ENCODE peak calls at places on chromosomes 3 and 15, in seven cellular contexts. One of them, this sample, is unnamed.

GRCh38 chr3:31752305-31753049 is 219.8 kb downstream of the STT3B start:
- DNase-seq in HCT116: no peak
- DNase-seq in GM12878: no peak
- DNase-seq in K562: no peak
- DNase-seq in SK-N-SH: no peak
- DNase-seq in HepG2: no peak
- DNase-seq in H1: no peak
- DNase-seq in this sample: peak; percentile 67

GRCh38 chr3:120093923-120094775 is at the start of gene GSK3B:
- DNase-seq in HCT116: peak; percentile 99
- DNase-seq in GM12878: no peak
- DNase-seq in K562: no peak
- DNase-seq in SK-N-SH: peak; percentile 90
- DNase-seq in HepG2: peak; percentile 48
- DNase-seq in H1: peak; percentile 97
- DNase-seq in this sample: peak; percentile 100

GRCh38 chr15:33808720-33809119 is 159.6 kb upstream of the CHRM5 start:
- DNase-seq in HCT116: no peak
- DNase-seq in GM12878: no peak
- DNase-seq in K562: no peak
- DNase-seq in SK-N-SH: no peak
- DNase-seq in HepG2: no peak
- DNase-seq in H1: no peak
- DNase-seq in this sample: no peak

GRCh38 chr3:175192536-175192935 is 333.4 kb downstream of the NAALADL2 start:
- DNase-seq in HCT116: peak; percentile 8
- DNase-seq in GM12878: no peak
- DNase-seq in K562: no peak
- DNase-seq in SK-N-SH: no peak
- DNase-seq in HepG2: no peak
- DNase-seq in H1: no peak
- DNase-seq in this sample: no peak

GRCh38 chr3:50627407-50628051 is 10.6 kb downstream of the MAPKAPK3 start:
- DNase-seq in HCT116: peak; percentile 88
- DNase-seq in GM12878: no peak
- DNase-seq in K562: peak; percentile 30
- DNase-seq in SK-N-SH: peak; percentile 49
- DNase-seq in HepG2: no peak
- DNase-seq in H1: no peak
- DNase-seq in this sample: no peak

GRCh38 chr3:54217828-54218227 is 95.5 kb downstream of the CACNA2D3 start:
- DNase-seq in HCT116: no peak
- DNase-seq in GM12878: no peak
- DNase-seq in K562: no peak
- DNase-seq in SK-N-SH: no peak
- DNase-seq in HepG2: no peak
- DNase-seq in H1: no peak
- DNase-seq in this sample: no peak

GRCh38 chr15:48190932-48191573 is 412 bp upstream of the CTXN2 start:
- DNase-seq in HCT116: no peak
- DNase-seq in GM12878: no peak
- DNase-seq in K562: peak; percentile 42
- DNase-seq in SK-N-SH: peak; percentile 27
- DNase-seq in HepG2: peak; percentile 30
- DNase-seq in H1: no peak
- DNase-seq in this sample: peak; percentile 84

GRCh38 chr3:168250415-168250861 is 154.7 kb upstream of the GOLIM4 start:
- DNase-seq in HCT116: no peak
- DNase-seq in GM12878: no peak
- DNase-seq in K562: no peak
- DNase-seq in SK-N-SH: peak; percentile 15
- DNase-seq in HepG2: no peak
- DNase-seq in H1: no peak
- DNase-seq in this sample: no peak

GRCh38 chr3:25191703-25192102 is 236.4 kb upstream of the RARB start:
- DNase-seq in HCT116: no peak
- DNase-seq in GM12878: no peak
- DNase-seq in K562: no peak
- DNase-seq in SK-N-SH: no peak
- DNase-seq in HepG2: no peak
- DNase-seq in H1: no peak
- DNase-seq in this sample: no peak

GRCh38 chr3:187836848-187837770 is 91.8 kb upstream of the BCL6 start:
- DNase-seq in HCT116: no peak
- DNase-seq in GM12878: no peak
- DNase-seq in K562: no peak
- DNase-seq in SK-N-SH: no peak
- DNase-seq in HepG2: no peak
- DNase-seq in H1: no peak
- DNase-seq in this sample: no peak

GRCh38 chr3:172924546-172924945 is 174.0 kb downstream of the ECT2 start:
- DNase-seq in HCT116: no peak
- DNase-seq in GM12878: no peak
- DNase-seq in K562: no peak
- DNase-seq in SK-N-SH: no peak
- DNase-seq in HepG2: no peak
- DNase-seq in H1: no peak
- DNase-seq in this sample: no peak

GRCh38 chr3:4820296-4821121 is 158.7 kb upstream of the BHLHE40 start:
- DNase-seq in HCT116: no peak
- DNase-seq in GM12878: no peak
- DNase-seq in K562: no peak
- DNase-seq in SK-N-SH: no peak
- DNase-seq in HepG2: no peak
- DNase-seq in H1: no peak
- DNase-seq in this sample: no peak

GRCh38 chr3:187919990-187920389 is 174.7 kb upstream of the BCL6 start:
- DNase-seq in HCT116: no peak
- DNase-seq in GM12878: no peak
- DNase-seq in K562: no peak
- DNase-seq in SK-N-SH: no peak
- DNase-seq in HepG2: no peak
- DNase-seq in H1: no peak
- DNase-seq in this sample: no peak

GRCh38 chr15:31278544-31279220 is 48.0 kb upstream of the KLF13 start:
- DNase-seq in HCT116: no peak
- DNase-seq in GM12878: no peak
- DNase-seq in K562: no peak
- DNase-seq in SK-N-SH: peak; percentile 12
- DNase-seq in HepG2: no peak
- DNase-seq in H1: no peak
- DNase-seq in this sample: no peak

GRCh38 chr15:79948095-79948695 is 22.8 kb downstream of the BCL2A1 start:
- DNase-seq in HCT116: no peak
- DNase-seq in GM12878: no peak
- DNase-seq in K562: peak; percentile 73
- DNase-seq in SK-N-SH: no peak
- DNase-seq in HepG2: no peak
- DNase-seq in H1: no peak
- DNase-seq in this sample: no peak

GRCh38 chr3:184540777-184541681 is 20.6 kb upstream of the EPHB3 start:
- DNase-seq in HCT116: peak; percentile 86
- DNase-seq in GM12878: no peak
- DNase-seq in K562: peak; percentile 74
- DNase-seq in SK-N-SH: no peak
- DNase-seq in HepG2: peak; percentile 56
- DNase-seq in H1: peak; percentile 83
- DNase-seq in this sample: peak; percentile 96

GRCh38 chr3:115550285-115550741 is 73.0 kb upstream of the GAP43 start:
- DNase-seq in HCT116: no peak
- DNase-seq in GM12878: no peak
- DNase-seq in K562: no peak
- DNase-seq in SK-N-SH: no peak
- DNase-seq in HepG2: peak; percentile 7
- DNase-seq in H1: no peak
- DNase-seq in this sample: no peak

GRCh38 chr3:14461748-14462324 is 59.4 kb downstream of the SLC6A6 start:
- DNase-seq in HCT116: peak; percentile 32
- DNase-seq in GM12878: no peak
- DNase-seq in K562: peak; percentile 41
- DNase-seq in SK-N-SH: peak; percentile 86
- DNase-seq in HepG2: peak; percentile 50
- DNase-seq in H1: no peak
- DNase-seq in this sample: peak; percentile 87

GRCh38 chr3:10526366-10526765 is 21.0 kb upstream of the ATP2B2 start:
- DNase-seq in HCT116: no peak
- DNase-seq in GM12878: no peak
- DNase-seq in K562: no peak
- DNase-seq in SK-N-SH: no peak
- DNase-seq in HepG2: no peak
- DNase-seq in H1: no peak
- DNase-seq in this sample: no peak

GRCh38 chr3:172142074-172143059 is 103.0 kb downstream of the FNDC3B start:
- DNase-seq in HCT116: no peak
- DNase-seq in GM12878: peak; percentile 94
- DNase-seq in K562: peak; percentile 66
- DNase-seq in SK-N-SH: no peak
- DNase-seq in HepG2: no peak
- DNase-seq in H1: no peak
- DNase-seq in this sample: no peak

GRCh38 chr3:30578986-30579579 is 27.3 kb upstream of the TGFBR2 start:
- DNase-seq in HCT116: no peak
- DNase-seq in GM12878: no peak
- DNase-seq in K562: no peak
- DNase-seq in SK-N-SH: no peak
- DNase-seq in HepG2: no peak
- DNase-seq in H1: no peak
- DNase-seq in this sample: no peak

GRCh38 chr3:124291008-124291407 is 299.1 kb upstream of the ROPN1 start:
- DNase-seq in HCT116: no peak
- DNase-seq in GM12878: no peak
- DNase-seq in K562: no peak
- DNase-seq in SK-N-SH: no peak
- DNase-seq in HepG2: no peak
- DNase-seq in H1: no peak
- DNase-seq in this sample: no peak

GRCh38 chr15:96298217-96298616 is 32.3 kb upstream of the NR2F2 start:
- DNase-seq in HCT116: no peak
- DNase-seq in GM12878: no peak
- DNase-seq in K562: no peak
- DNase-seq in SK-N-SH: no peak
- DNase-seq in HepG2: no peak
- DNase-seq in H1: no peak
- DNase-seq in this sample: no peak

GRCh38 chr3:31197941-31198340 is 303.5 kb upstream of the GADL1 start:
- DNase-seq in HCT116: no peak
- DNase-seq in GM12878: no peak
- DNase-seq in K562: no peak
- DNase-seq in SK-N-SH: no peak
- DNase-seq in HepG2: no peak
- DNase-seq in H1: no peak
- DNase-seq in this sample: no peak

GRCh38 chr15:60973637-60974415 is 255.3 kb downstream of the RORA start:
- DNase-seq in HCT116: no peak
- DNase-seq in GM12878: no peak
- DNase-seq in K562: no peak
- DNase-seq in SK-N-SH: no peak
- DNase-seq in HepG2: no peak
- DNase-seq in H1: no peak
- DNase-seq in this sample: no peak

GRCh38 chr3:52682016-52682415 is 3.7 kb downstream of the PBRM1 start:
- DNase-seq in HCT116: peak; percentile 38
- DNase-seq in GM12878: no peak
- DNase-seq in K562: peak; percentile 68
- DNase-seq in SK-N-SH: peak; percentile 30
- DNase-seq in HepG2: peak; percentile 90
- DNase-seq in H1: no peak
- DNase-seq in this sample: peak; percentile 48

GRCh38 chr3:52685285-52685704 is 418 bp downstream of the PBRM1 start:
- DNase-seq in HCT116: peak; percentile 35
- DNase-seq in GM12878: no peak
- DNase-seq in K562: peak; percentile 87
- DNase-seq in SK-N-SH: peak; percentile 97
- DNase-seq in HepG2: peak; percentile 78
- DNase-seq in H1: no peak
- DNase-seq in this sample: peak; percentile 67

GRCh38 chr3:52684184-52684583 is 1.5 kb downstream of the PBRM1 start:
- DNase-seq in HCT116: no peak
- DNase-seq in GM12878: no peak
- DNase-seq in K562: no peak
- DNase-seq in SK-N-SH: no peak
- DNase-seq in HepG2: no peak
- DNase-seq in H1: no peak
- DNase-seq in this sample: no peak

GRCh38 chr3:52681610-52682009 is 4.1 kb downstream of the PBRM1 start:
- DNase-seq in HCT116: no peak
- DNase-seq in GM12878: no peak
- DNase-seq in K562: no peak
- DNase-seq in SK-N-SH: no peak
- DNase-seq in HepG2: no peak
- DNase-seq in H1: no peak
- DNase-seq in this sample: no peak

DNA sequence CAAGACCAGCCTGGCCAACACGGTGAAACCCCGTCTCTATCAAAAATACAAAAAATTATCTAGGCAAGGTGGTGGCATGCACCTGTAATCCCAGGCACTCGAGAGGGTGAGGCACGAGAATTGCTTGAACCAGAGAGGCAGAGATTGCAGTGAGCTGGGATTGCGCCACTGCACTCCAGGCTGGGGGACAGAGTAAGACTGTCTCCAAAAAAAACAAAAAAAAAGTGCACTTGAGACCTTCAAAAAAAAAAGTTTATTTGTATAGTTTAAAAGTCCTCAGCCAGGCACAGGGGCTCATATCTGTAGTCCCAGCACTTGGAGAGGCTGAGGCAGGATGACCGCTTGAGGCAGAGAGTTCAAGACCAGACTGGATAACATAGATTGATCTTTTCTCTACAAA is 2.1 kb downstream of the PBRM1 start:
- DNase-seq in HCT116: no peak
- DNase-seq in GM12878: no peak
- DNase-seq in K562: no peak
- DNase-seq in SK-N-SH: no peak
- DNase-seq in HepG2: no peak
- DNase-seq in H1: no peak
- DNase-seq in this sample: no peak
- TF ChIP-seq JUND in HCT116: no peak
- TF ChIP-seq JUND in GM12878: no peak
- TF ChIP-seq JUND in K562: no peak
- TF ChIP-seq JUND in SK-N-SH: no peak
- TF ChIP-seq JUND in HepG2: no peak
- TF ChIP-seq JUND in H1: no peak
- TF ChIP-seq JUND in this sample: no peak

GRCh38 chr3:58414538-58415197 is 19.0 kb downstream of the PDHB start:
- DNase-seq in HCT116: peak; percentile 44
- DNase-seq in GM12878: no peak
- DNase-seq in K562: peak; percentile 47
- DNase-seq in SK-N-SH: peak; percentile 66
- DNase-seq in HepG2: peak; percentile 38
- DNase-seq in H1: no peak
- DNase-seq in this sample: no peak
- TF ChIP-seq JUND in HCT116: no peak
- TF ChIP-seq JUND in GM12878: no peak
- TF ChIP-seq JUND in K562: no peak
- TF ChIP-seq JUND in SK-N-SH: no peak
- TF ChIP-seq JUND in HepG2: no peak
- TF ChIP-seq JUND in H1: no peak
- TF ChIP-seq JUND in this sample: no peak

GRCh38 chr15:93562752-93563151 is 473.7 kb upstream of the RGMA start:
- DNase-seq in HCT116: no peak
- DNase-seq in GM12878: no peak
- DNase-seq in K562: no peak
- DNase-seq in SK-N-SH: no peak
- DNase-seq in HepG2: no peak
- DNase-seq in H1: no peak
- DNase-seq in this sample: no peak
- TF ChIP-seq JUND in HCT116: no peak
- TF ChIP-seq JUND in GM12878: no peak
- TF ChIP-seq JUND in K562: no peak
- TF ChIP-seq JUND in SK-N-SH: no peak
- TF ChIP-seq JUND in HepG2: no peak
- TF ChIP-seq JUND in H1: no peak
- TF ChIP-seq JUND in this sample: no peak

GRCh38 chr15:75573001-75573400 is 6.1 kb downstream of the PTPN9 start:
- DNase-seq in HCT116: no peak
- DNase-seq in GM12878: no peak
- DNase-seq in K562: no peak
- DNase-seq in SK-N-SH: no peak
- DNase-seq in HepG2: no peak
- DNase-seq in H1: no peak
- DNase-seq in this sample: peak; percentile 28
- TF ChIP-seq JUND in HCT116: no peak
- TF ChIP-seq JUND in GM12878: no peak
- TF ChIP-seq JUND in K562: no peak
- TF ChIP-seq JUND in SK-N-SH: no peak
- TF ChIP-seq JUND in HepG2: no peak
- TF ChIP-seq JUND in H1: no peak
- TF ChIP-seq JUND in this sample: peak; percentile 11

This sample was measured in T47D.